ENCODE peak calls at places on chromosome 1, in six cellular contexts. S is hepatocyte, R is testis, K is left ventricle myocardium inferior, X is tibial nerve, V is body of pancreas. D is an unnamed sample.
A peak's percentile ranks its signal among the peaks of the same experiment; 100 is the strongest.

GRCh38 chr1:15083578-15083977 is 70.0 kb upstream of the TMEM51 start:
- DNase-seq in S (no peak), R (no peak), K (no peak), X (no peak), V (no peak), D (no peak)

GRCh38 chr1:91020967-91021685 is 709 bp downstream of the ZNF644 start:
- DNase-seq in S (peak; percentile 88), R (peak; percentile 79), K (peak; percentile 56), X (peak; percentile 58), V (peak; percentile 79), D (peak; percentile 61)

GRCh38 chr1:185284533-185285244 is 32.4 kb downstream of the IVNS1ABP start:
- DNase-seq in S (peak; percentile 35), R (no peak), K (no peak), X (no peak), V (no peak), D (no peak)

GRCh38 chr1:100627936-100628335 is 90.0 kb downstream of the GPR88 start:
- DNase-seq in S (no peak), R (no peak), K (no peak), X (no peak), V (no peak), D (no peak)

GRCh38 chr1:181545385-181545784 is 62.1 kb downstream of the CACNA1E start:
- DNase-seq in S (no peak), R (no peak), K (no peak), X (no peak), V (no peak), D (no peak)

GRCh38 chr1:64038965-64039926 is 164.2 kb upstream of the UBE2U start:
- DNase-seq in S (peak; percentile 77), R (peak; percentile 24), K (no peak), X (peak; percentile 79), V (peak; percentile 34), D (peak; percentile 57)

GRCh38 chr1:53575141-53575947 is 116.1 kb downstream of the DMRTB1 start:
- DNase-seq in S (no peak), R (no peak), K (no peak), X (no peak), V (no peak), D (no peak)

GRCh38 chr1:1072299-1072848 is 1.7 kb downstream of the RNF223 start:
- DNase-seq in S (no peak), R (no peak), K (no peak), X (no peak), V (no peak), D (no peak)

GRCh38 chr1:171433451-171433850 is 51.9 kb upstream of the PRRC2C start:
- DNase-seq in S (no peak), R (no peak), K (no peak), X (no peak), V (no peak), D (no peak)

GRCh38 chr1:155124503-155125463 is 2.9 kb upstream of the EFNA1 start:
- DNase-seq in S (no peak), R (no peak), K (no peak), X (no peak), V (no peak), D (no peak)

GRCh38 chr1:155126494-155127104 is 1.1 kb upstream of the EFNA1 start:
- DNase-seq in S (peak; percentile 86), R (peak; percentile 42), K (peak; percentile 29), X (peak; percentile 47), V (peak; percentile 46), D (peak; percentile 90)

GRCh38 chr1:155125946-155126493 is 1.7 kb upstream of the EFNA1 start:
- DNase-seq in S (peak; percentile 84), R (peak; percentile 66), K (peak; percentile 56), X (peak; percentile 54), V (peak; percentile 68), D (peak; percentile 68)

GRCh38 chr1:155127105-155127671 is 488 bp upstream of the EFNA1 start:
- DNase-seq in S (peak; percentile 88), R (peak; percentile 59), K (peak; percentile 48), X (peak; percentile 76), V (peak; percentile 78), D (peak; percentile 88)

DNA sequence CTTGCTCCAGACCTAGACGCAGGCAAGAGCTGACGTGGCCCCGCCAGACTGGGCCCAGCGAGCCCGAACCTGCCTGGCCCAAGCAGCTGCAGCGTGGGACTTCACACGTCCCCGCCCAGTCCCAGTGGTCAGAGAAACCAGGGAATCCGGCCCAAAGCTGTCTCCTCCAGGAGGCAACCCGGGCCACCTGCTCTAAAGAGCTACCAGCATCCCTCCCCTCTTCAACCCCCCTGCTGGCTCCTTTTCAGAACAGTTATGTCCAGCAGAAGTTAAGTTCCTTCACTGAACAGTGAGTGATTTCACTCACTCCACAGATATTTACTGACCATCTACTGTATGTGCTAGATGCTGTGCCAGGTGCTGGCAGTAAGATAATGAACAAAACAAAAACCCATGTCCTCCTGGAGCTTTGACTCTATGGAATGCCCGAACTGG is 2.1 kb upstream of the EFNA1 start:
- DNase-seq in S (no peak), R (no peak), K (no peak), X (no peak), V (no peak), D (no peak)
- H3K27me3 ChIP-seq in S (no peaks in the 10 kb centered on the region), R (no peaks in the 10 kb centered on the region), K (no peaks in the 10 kb centered on the region), X (no peaks in the 10 kb centered on the region), V (no peaks in the 10 kb centered on the region), D (no peaks in the 10 kb centered on the region)

GRCh38 chr1:66930823-66931174 is 6.0 kb downstream of the MIER1 start:
- DNase-seq in S (no peak), R (no peak), K (no peak), X (no peak), V (no peak), D (no peak)

GRCh38 chr1:66937529-66938234 is 12.9 kb downstream of the MIER1 start:
- DNase-seq in S (no peak), R (no peak), K (no peak), X (no peak), V (no peak), D (no peak)

GRCh38 chr1:66932291-66932690 is 7.5 kb downstream of the MIER1 start:
- DNase-seq in S (no peak), R (no peak), K (no peak), X (no peak), V (no peak), D (no peak)

GRCh38 chr1:66931548-66932124 is 6.8 kb downstream of the MIER1 start:
- DNase-seq in S (no peak), R (no peak), K (no peak), X (no peak), V (no peak), D (no peak)

GRCh38 chr1:66933887-66934700 is 9.3 kb downstream of the MIER1 start:
- DNase-seq in S (no peak), R (no peak), K (no peak), X (no peak), V (no peak), D (no peak)
- H3K4me1 ChIP-seq in S (peaks cover 21% of the 10 kb centered on the region), R (peaks cover 21% of the 10 kb centered on the region), K (peaks cover 92% of the 10 kb centered on the region), X (peaks cover 82% of the 10 kb centered on the region), V (peaks cover 37% of the 10 kb centered on the region), D (peaks cover 17% of the 10 kb centered on the region)

DNA sequence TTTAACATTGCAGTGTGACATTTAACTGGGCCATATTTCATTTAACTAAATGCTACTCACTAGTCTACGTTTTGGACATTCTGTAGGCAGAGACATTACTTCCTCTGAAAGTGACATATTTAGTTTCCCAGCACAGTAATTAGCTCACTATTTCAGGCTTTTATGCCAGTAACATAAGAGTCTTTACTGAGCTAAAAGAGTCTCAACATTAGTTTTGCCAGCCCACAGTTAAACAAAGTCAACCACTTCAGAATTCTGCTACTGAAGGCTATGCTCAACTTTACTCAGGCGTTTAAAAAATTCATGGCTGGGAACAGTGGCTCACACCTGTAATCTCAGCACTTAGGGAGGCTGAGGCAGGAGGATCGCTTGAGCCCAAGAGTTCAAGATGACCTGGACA is 2.7 kb upstream of the TNFRSF9 start:
- DNase-seq in S (no peak), R (no peak), K (no peak), X (no peak), V (no peak), D (no peak)
- H3K27me3 ChIP-seq in S (peaks cover 42% of the 10 kb centered on the region), R (no peaks in the 10 kb centered on the region), K (peaks cover 54% of the 10 kb centered on the region), X (peaks cover 24% of the 10 kb centered on the region), V (peaks cover 9% of the 10 kb centered on the region), D (no peaks in the 10 kb centered on the region)

DNA sequence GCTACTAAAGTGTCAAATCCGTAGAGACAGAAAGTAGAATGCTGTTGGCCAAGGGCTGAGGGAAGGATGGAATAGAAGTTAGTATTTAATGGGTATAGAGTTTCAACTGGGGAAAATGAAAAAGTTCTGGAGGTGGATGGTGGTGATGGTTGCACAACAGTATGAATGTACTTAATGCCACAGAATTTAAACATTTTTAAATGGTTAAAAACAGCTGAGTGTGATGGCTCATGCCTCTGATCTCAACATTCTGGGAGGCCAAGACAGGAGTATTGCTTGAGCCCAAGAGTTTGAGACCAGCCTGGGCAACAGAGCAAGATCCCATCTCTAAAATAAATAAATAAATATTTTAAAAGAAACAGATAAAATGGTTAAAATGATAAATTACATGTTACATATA is 44.5 kb downstream of the PIK3R3 start:
- DNase-seq in S (no peak), R (no peak), K (no peak), X (no peak), V (no peak), D (no peak)
- H3K4me1 ChIP-seq in S (no peaks in the 10 kb centered on the region), R (no peaks in the 10 kb centered on the region), K (peaks cover 35% of the 10 kb centered on the region), X (no peaks in the 10 kb centered on the region), V (no peaks in the 10 kb centered on the region), D (peaks cover 10% of the 10 kb centered on the region)

D was measured in lung.